ENCODE peak calls at places on chromosomes 11 and 22, in nine cellular contexts. J is activated naive CD8-positive, alpha-beta T cell treated with anti-CD3 and anti-CD28 coated beads, Interleukin-2, amount 10 ng/mL, durations not matched to agents 7 days and 5 days; I is mucosa of descending colon; M is stimulated activated CD8-positive, alpha-beta memory T cell treated with anti-CD3 and anti-CD28 coated beads, Interleukin-4, amount 100 ng/mL, for 4 hours; U is fibroblast of gingiva; X is AG08395; E is HFFc6; Q is fibroblast of mammary gland; T is non-pigmented ciliary epithelial cell. H is an unnamed sample.

GRCh38 chr11:120532511-120533196 is 21.1 kb downstream of the GRIK4 start:
- DNase-seq in X (peak), U (peak), I (no peak), J (no peak), Q (peak), T (no peak), E (peak), M (no peak), H (no peak)

GRCh38 chr11:93490996-93491618 is 52.1 kb downstream of the SMCO4 start:
- DNase-seq in M (no peak), T (no peak), E (no peak), I (no peak), J (no peak), U (no peak), Q (no peak), X (no peak), H (no peak)

GRCh38 chr22:46233231-46233630 is 16.9 kb downstream of the CDPF1 start:
- DNase-seq in J (no peak), X (no peak), M (no peak), I (no peak), Q (peak), U (peak), E (peak), T (no peak), H (peak)

GRCh38 chr22:24230911-24231656 is 13.8 kb downstream of the GGT5 start:
- DNase-seq in I (peak), T (no peak), E (no peak), Q (no peak), J (peak), M (peak), U (no peak), X (no peak), H (peak)

GRCh38 chr11:128095459-128096096 is 491.8 kb downstream of the ETS1 start:
- DNase-seq in T (peak), J (no peak), I (no peak), E (peak), X (peak), M (no peak), Q (peak), U (peak), H (no peak)

GRCh38 chr11:111378773-111379499 is at the start of gene POU2AF1:
- DNase-seq in M (peak), T (peak), U (peak), I (peak), E (no peak), X (peak), Q (peak), J (peak), H (no peak)

GRCh38 chr11:93099811-93100210 is 98.0 kb downstream of the SLC36A4 start:
- DNase-seq in M (no peak), I (no peak), U (no peak), X (peak), T (no peak), Q (peak), E (peak), J (no peak), H (no peak)

GRCh38 chr22:46432164-46433068 is 96.9 kb downstream of the TRMU start:
- DNase-seq in M (no peak), T (no peak), X (no peak), Q (no peak), J (peak), E (no peak), U (peak), I (peak), H (no peak)

GRCh38 chr22:42326301-42326700 is 55.8 kb upstream of the TCF20 start:
- DNase-seq in T (no peak), I (no peak), J (no peak), U (no peak), X (no peak), Q (no peak), E (no peak), M (no peak), H (no peak)

GRCh38 chr22:44882226-44882905 is 127.4 kb downstream of the PHF21B start:
- DNase-seq in I (no peak), M (no peak), U (no peak), X (no peak), Q (no peak), T (no peak), J (peak), E (no peak), H (peak)

GRCh38 chr22:37480387-37481346 is 5.5 kb downstream of the MFNG start:
- DNase-seq in U (no peak), I (no peak), E (no peak), X (no peak), Q (no peak), T (no peak), M (no peak), J (no peak), H (no peak)

GRCh38 chr11:118661425-118662301 is 17.8 kb downstream of the TREH start:
- DNase-seq in M (no peak), X (no peak), U (no peak), J (no peak), Q (no peak), I (no peak), E (no peak), T (no peak), H (no peak)

GRCh38 chr11:64359712-64360402 is 895 bp downstream of the RPS6KA4 start:
- DNase-seq in I (peak), Q (no peak), X (no peak), E (no peak), T (no peak), M (no peak), J (peak), U (no peak), H (peak)

GRCh38 chr11:93614111-93614784 is 47.2 kb upstream of the CEP295 start:
- DNase-seq in Q (no peak), T (no peak), X (no peak), U (no peak), J (no peak), I (no peak), E (no peak), M (no peak), H (no peak)

GRCh38 chr11:8311366-8311765 is 47.7 kb upstream of the LMO1 start:
- DNase-seq in J (no peak), M (no peak), Q (no peak), U (no peak), T (no peak), I (no peak), X (no peak), E (no peak), H (peak)

GRCh38 chr11:44309483-44310197 is at the start of gene ALX4:
- DNase-seq in X (peak), J (peak), T (no peak), M (no peak), U (peak), I (no peak), Q (no peak), E (peak), H (peak)

GRCh38 chr11:17276236-17277023 is at the start of gene NUCB2:
- DNase-seq in E (peak), I (peak), M (peak), U (peak), J (peak), X (peak), T (peak), Q (peak), H (peak)

GRCh38 chr22:21741059-21741458 is 5.5 kb upstream of the YPEL1 start:
- DNase-seq in U (no peak), X (no peak), M (no peak), I (no peak), Q (no peak), E (no peak), J (no peak), T (no peak), H (no peak)

GRCh38 chr11:97461934-97462333 is 1072.1 kb downstream of the JRKL start:
- DNase-seq in T (no peak), X (no peak), M (no peak), E (no peak), I (no peak), Q (no peak), J (no peak), U (no peak), H (no peak)

GRCh38 chr11:35511666-35512065 is 13.8 kb downstream of the PAMR1 start:
- DNase-seq in U (peak), J (no peak), T (no peak), Q (peak), M (no peak), X (peak), E (peak), I (no peak), H (no peak)

H was measured in aorta.